ENCODE peak calls at places on chromosomes 1 and 21, in four cellular contexts. Y is glomerular endothelial cell; P is activated CD4-positive, alpha-beta memory T cell treated with anti-CD3 and anti-CD28 coated beads, Interleukin-2, amount 10 ng/mL, durations not matched to agents 7 days and 5 days; C is GM04504. U is an unnamed sample.

GRCh38 chr1:215479567-215479966 is 87.5 kb upstream of the KCTD3 start:
- DNase-seq in Y (no peak), P (no peak), C (no peak), U (no peak)

GRCh38 chr1:56527548-56528302 is 51.6 kb downstream of the PLPP3 start:
- DNase-seq in Y (no peak), P (no peak), C (no peak), U (no peak)

GRCh38 chr21:46128106-46128982 is 27.0 kb downstream of the FTCD start:
- DNase-seq in Y (no peak), P (no peak), C (no peak), U (no peak)

GRCh38 chr1:182098301-182098700 is 36.8 kb upstream of the ZNF648 start:
- DNase-seq in Y (no peak), P (no peak), C (no peak), U (no peak)

GRCh38 chr1:21886486-21887215 is 50.5 kb downstream of the HSPG2 start:
- DNase-seq in Y (no peak), P (no peak), C (no peak), U (no peak)

GRCh38 chr1:77558591-77559164 is 123.8 kb downstream of the ZZZ3 start:
- DNase-seq in Y (no peak), P (no peak), C (no peak), U (no peak)

GRCh38 chr1:31013187-31013864 is 52.2 kb downstream of the PUM1 start:
- DNase-seq in Y (no peak), P (no peak), C (no peak), U (no peak)

GRCh38 chr1:207839083-207839413 is 71.9 kb downstream of the CD34 start:
- DNase-seq in Y (no peak), P (no peak), C (no peak), U (no peak)

GRCh38 chr1:233613252-233614172 is at the start of gene KCNK1:
- DNase-seq in Y (no peak), P (peak), C (peak), U (peak)

GRCh38 chr1:68331117-68331865 is 99.0 kb upstream of the WLS start:
- DNase-seq in Y (peak), P (no peak), C (peak), U (no peak)

GRCh38 chr1:208924011-208924410 is 659.5 kb upstream of the CAMK1G start:
- DNase-seq in Y (no peak), P (no peak), C (no peak), U (no peak)

GRCh38 chr1:188904201-188904600 is 1573.5 kb downstream of the BRINP3 start:
- DNase-seq in Y (no peak), P (no peak), C (no peak), U (no peak)

GRCh38 chr1:77652179-77652745 is 30.2 kb downstream of the ZZZ3 start:
- DNase-seq in Y (no peak), P (no peak), C (peak), U (no peak)

GRCh38 chr1:151815716-151816327 is 10.6 kb upstream of the LINGO4 start:
- DNase-seq in Y (no peak), P (peak), C (no peak), U (peak)

GRCh38 chr1:161962094-161962887 is 61.4 kb downstream of the OLFML2B start:
- DNase-seq in Y (peak), P (no peak), C (no peak), U (no peak)